ENCODE peak calls at places on chromosomes 12 and 14, in seven cellular contexts. W is heart left ventricle, A is AG04450, I is mammary epithelial cell, Y is GM23338, K is GM12891, Z is HuH-7.5. O is an unnamed sample.

GRCh38 chr12:14795028-14795448 is 8.2 kb downstream of the WBP11 start:
- DNase-seq in W (no peak), A (no peak), I (no peak), Y (no peak), K (no peak), Z (no peak), O (no peak)

GRCh38 chr14:89669209-89669608 is 252.2 kb upstream of the FOXN3 start:
- DNase-seq in W (no peak), A (no peak), I (no peak), Y (no peak), K (no peak), Z (no peak), O (no peak)

GRCh38 chr12:6264402-6265037 is 46.0 kb upstream of the PLEKHG6 start:
- DNase-seq in W (no peak), A (no peak), I (no peak), Y (no peak), K (no peak), Z (no peak), O (no peak)

GRCh38 chr14:71103662-71104484 is 196.6 kb downstream of the PCNX1 start:
- DNase-seq in W (no peak), A (peak), I (peak), Y (peak), K (peak), Z (no peak), O (no peak)

GRCh38 chr14:28754209-28754985 is 12.2 kb upstream of the FOXG1 start:
- DNase-seq in W (no peak), A (no peak), I (peak), Y (peak), K (no peak), Z (no peak), O (no peak)

GRCh38 chr12:29743072-29743471 is 40.7 kb downstream of the TMTC1 start:
- DNase-seq in W (no peak), A (no peak), I (no peak), Y (no peak), K (no peak), Z (no peak), O (no peak)

GRCh38 chr12:3078086-3078820 is 1.1 kb downstream of the TSPAN9 start:
- DNase-seq in W (peak), A (no peak), I (no peak), Y (peak), K (no peak), Z (peak), O (no peak)

GRCh38 chr12:20555015-20555414 is 140.1 kb upstream of the SLCO1C1 start:
- DNase-seq in W (no peak), A (no peak), I (no peak), Y (no peak), K (no peak), Z (no peak), O (no peak)